ENCODE peak calls at places on chromosome 1, in seven cellular contexts. L, S, T, B, J, R and I are unnamed samples.
A peak's percentile ranks its signal among the peaks of the same experiment; 100 is the strongest.

GRCh38 chr1:208179303-208179702 is 64.9 kb downstream of the PLXNA2 start:
- DNase-seq in T (peak; percentile 55), R (no peak), B (no peak), J (no peak), S (no peak), L (no peak), I (no peak)

GRCh38 chr1:201309420-201309819 is 26.1 kb downstream of the PKP1 start:
- DNase-seq in B (peak; percentile 27), J (peak; percentile 69), T (peak; percentile 75), R (peak; percentile 82), L (no peak), S (peak; percentile 49), I (no peak)

GRCh38 chr1:230123280-230124186 is 56.5 kb downstream of the GALNT2 start:
- DNase-seq in L (no peak), B (no peak), R (no peak), S (peak; percentile 92), J (no peak), T (no peak), I (no peak)

GRCh38 chr1:195697130-195697529 is 911.1 kb downstream of the KCNT2 start:
- DNase-seq in L (no peak), S (no peak), B (no peak), R (no peak), J (no peak), T (no peak), I (no peak)

GRCh38 chr1:97271906-97272788 is 550.6 kb downstream of the PTBP2 start:
- DNase-seq in R (no peak), T (no peak), B (no peak), J (no peak), L (no peak), S (no peak), I (no peak)

GRCh38 chr1:243268284-243268653 is 12.4 kb downstream of the SDCCAG8 start:
- DNase-seq in T (no peak), R (no peak), J (peak; percentile 89), B (peak; percentile 90), S (no peak), L (no peak), I (no peak)

GRCh38 chr1:100250264-100250663 is 630 bp upstream of the DBT start:
- DNase-seq in T (no peak), S (peak; percentile 4), B (no peak), J (peak; percentile 4), R (no peak), L (no peak), I (no peak)

GRCh38 chr1:85576642-85577420 is 3.7 kb upstream of the CCN1 start:
- DNase-seq in T (peak; percentile 90), L (peak; percentile 63), B (peak; percentile 96), S (no peak), R (peak; percentile 95), J (peak; percentile 96), I (peak; percentile 96)

GRCh38 chr1:23216771-23217420 is 406 bp downstream of the HTR1D start:
- DNase-seq in L (no peak), R (peak; percentile 71), J (peak; percentile 20), T (no peak), S (peak; percentile 16), B (no peak), I (no peak)

GRCh38 chr1:82453511-82454185 is 652.9 kb downstream of the ADGRL2 start:
- DNase-seq in S (no peak), L (no peak), J (no peak), T (no peak), B (no peak), R (no peak), I (no peak)

GRCh38 chr1:56872597-56872996 is 18.0 kb downstream of the C8A start:
- DNase-seq in L (no peak), B (peak; percentile 38), S (no peak), T (no peak), J (peak; percentile 41), R (no peak), I (no peak)

GRCh38 chr1:207495816-207496792 is at the start of gene CR1:
- DNase-seq in T (peak; percentile 44), L (no peak), R (peak; percentile 55), B (peak; percentile 35), S (peak; percentile 6), J (peak; percentile 18), I (peak; percentile 69)

GRCh38 chr1:33407750-33408436 is 23.0 kb downstream of the PHC2 start:
- DNase-seq in R (no peak), L (no peak), B (no peak), J (peak; percentile 68), S (no peak), T (no peak), I (no peak)

GRCh38 chr1:234509457-234510328 is 30.7 kb upstream of the TARBP1 start:
- DNase-seq in B (peak; percentile 40), L (no peak), J (peak; percentile 49), R (peak; percentile 36), S (no peak), T (no peak), I (no peak)

GRCh38 chr1:237772014-237772413 is 118.7 kb downstream of the ZP4 start:
- DNase-seq in R (no peak), J (no peak), T (no peak), B (no peak), S (no peak), L (no peak), I (no peak)
- H3K4me1 ChIP-seq in R (no peaks in the 10 kb centered on the region), J (no peaks in the 10 kb centered on the region), T (no peaks in the 10 kb centered on the region), B (no peaks in the 10 kb centered on the region), S (no peaks in the 10 kb centered on the region), L (no peaks in the 10 kb centered on the region), I (no peaks in the 10 kb centered on the region)

DNA sequence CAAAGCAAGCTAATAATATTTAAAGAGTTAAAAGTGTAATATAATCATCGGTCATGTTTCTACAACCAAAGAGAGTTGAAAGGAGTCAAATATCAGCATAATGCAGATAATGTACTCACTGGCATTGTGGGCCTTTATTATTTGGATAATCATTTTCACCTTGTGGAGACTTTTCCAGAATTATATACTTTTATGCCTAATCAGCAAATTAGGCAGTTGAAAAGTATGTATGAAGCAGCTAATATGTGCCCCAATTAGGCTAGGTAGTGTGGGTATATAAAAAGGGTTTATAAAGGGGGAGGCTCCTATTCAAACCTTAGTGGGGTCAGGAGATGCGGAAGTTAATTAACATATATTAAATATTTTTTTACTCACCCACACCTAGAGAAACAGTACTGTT is 102.8 kb upstream of the HNRNPU start:
- DNase-seq in L (no peak), R (no peak), B (no peak), T (no peak), J (no peak), S (no peak), I (no peak)
- H3K27ac ChIP-seq in L (no peak overlapping the region), R (no peak overlapping the region), B (no peak overlapping the region), T (no peak overlapping the region), J (no peak overlapping the region), S (no peak overlapping the region), I (no peak overlapping the region)

GRCh38 chr1:30930631-30931173 is 22.1 kb upstream of the SDC3 start:
- DNase-seq in S (no peak), B (no peak), R (peak; percentile 35), J (peak; percentile 2), T (no peak), L (no peak), I (no peak)

GRCh38 chr1:30929944-30930525 is 21.5 kb upstream of the SDC3 start:
- DNase-seq in R (no peak), S (no peak), J (peak; percentile 10), L (no peak), B (no peak), T (no peak), I (no peak)

GRCh38 chr1:30936541-30937171 is 28.1 kb upstream of the SDC3 start:
- DNase-seq in J (peak; percentile 10), R (no peak), T (no peak), B (no peak), L (no peak), S (no peak), I (no peak)

GRCh38 chr1:30933874-30934252 is 25.3 kb upstream of the SDC3 start:
- DNase-seq in R (peak; percentile 25), B (no peak), L (no peak), J (peak; percentile 76), S (no peak), T (no peak), I (no peak)

DNA sequence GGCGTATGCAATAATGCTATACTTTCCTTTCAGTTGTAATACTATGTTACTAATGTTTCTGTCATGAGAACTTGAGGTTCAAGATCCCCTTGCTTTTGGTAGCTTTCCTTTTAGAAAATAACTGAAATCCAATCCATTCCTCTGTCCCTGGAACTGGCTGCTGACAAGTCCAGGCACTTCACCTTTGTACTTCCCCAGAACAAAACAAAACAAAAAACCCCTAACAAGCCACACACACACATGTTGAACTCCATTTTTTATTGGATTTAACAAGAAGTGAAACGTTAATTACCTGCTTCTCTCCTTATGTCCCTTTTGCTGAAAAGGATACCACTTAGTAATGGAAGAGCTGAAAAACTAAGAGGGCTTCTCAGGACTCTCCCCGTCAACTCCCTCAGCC is 26.1 kb upstream of the SDC3 start:
- DNase-seq in S (no peak), R (no peak), J (no peak), B (no peak), T (no peak), L (no peak), I (no peak)
- H3K36me3 ChIP-seq in S (peaks cover 78% of the 10 kb centered on the region), R (peaks cover 24% of the 10 kb centered on the region), J (peaks cover 25% of the 10 kb centered on the region), B (peaks cover 50% of the 10 kb centered on the region), T (peaks cover 75% of the 10 kb centered on the region), L (peaks cover 14% of the 10 kb centered on the region), I (peaks cover 38% of the 10 kb centered on the region)

GRCh38 chr1:36236302-36236701 is 12.1 kb downstream of the THRAP3 start:
- DNase-seq in R (no peak), L (no peak), S (no peak), J (no peak), T (no peak), B (no peak), I (no peak)

GRCh38 chr1:36231191-36231590 is 6.9 kb downstream of the THRAP3 start:
- DNase-seq in T (no peak), L (no peak), R (no peak), S (no peak), J (peak; percentile 43), B (no peak), I (no peak)

DNA sequence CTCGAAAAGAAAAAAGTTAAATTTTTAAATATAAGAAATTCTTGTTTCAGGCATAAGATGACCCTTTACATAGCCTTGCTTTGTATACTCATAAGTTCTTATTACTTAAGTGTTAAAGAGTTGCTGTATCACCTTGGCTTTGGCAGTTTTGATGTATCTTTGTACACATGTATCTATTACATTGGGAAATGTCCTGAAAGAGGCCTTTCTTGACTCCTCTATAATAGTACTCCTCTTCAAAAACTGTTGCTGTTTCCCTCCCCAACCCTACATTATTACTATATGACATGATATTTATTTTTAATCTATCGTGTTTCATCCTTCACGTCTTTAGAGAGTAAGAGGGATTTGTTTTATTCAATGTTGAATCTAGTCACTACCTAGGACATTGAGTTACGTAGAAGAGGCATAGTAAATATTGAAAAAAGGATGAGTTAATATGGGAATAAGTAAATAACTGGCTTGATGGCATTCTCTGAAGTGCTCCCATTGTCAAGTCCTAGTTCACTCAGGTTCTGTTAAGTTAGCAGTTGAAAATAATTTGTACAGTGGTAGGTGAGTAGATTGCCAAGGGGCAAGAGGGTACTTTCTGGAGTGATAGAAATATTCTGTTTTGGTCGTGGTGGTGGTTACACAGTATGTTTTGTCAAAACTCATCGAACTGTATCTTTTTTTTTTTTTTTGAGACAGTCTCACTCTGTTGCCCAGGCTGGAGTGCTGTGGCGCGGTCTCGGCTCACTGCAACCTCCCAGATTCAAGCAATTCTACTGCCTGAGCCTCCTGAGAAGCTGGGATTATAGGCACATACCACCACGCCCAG is 8.2 kb downstream of the THRAP3 start:
- DNase-seq in R (no peak), T (no peak), B (no peak), S (no peak), L (no peak), J (no peak), I (no peak)
- H3K4me1 ChIP-seq in R (peaks cover 4% of the 10 kb centered on the region), T (peaks cover 79% of the 10 kb centered on the region), B (peaks cover 11% of the 10 kb centered on the region), S (peaks cover 5% of the 10 kb centered on the region), L (peaks cover 4% of the 10 kb centered on the region), J (peaks cover 15% of the 10 kb centered on the region), I (peaks cover 6% of the 10 kb centered on the region)